ENCODE peak calls at places on chromosomes 12 and 14, in ten cellular contexts. One of them, this sample, is unnamed.

GRCh38 chr14:92696356-92696755 is 52.1 kb downstream of the LGMN start:
- DNase-seq in HFF-Myc: no peak
- DNase-seq in esophagus muscularis mucosa: no peak
- DNase-seq in foreskin fibroblast: no peak
- DNase-seq in endothelial cell of umbilical vein: no peak
- DNase-seq in astrocyte of the spinal cord: no peak
- DNase-seq in GM23338: no peak
- DNase-seq in pancreas: no peak
- DNase-seq in ovary: no peak
- DNase-seq in brain microvascular endothelial cell: no peak
- DNase-seq in this sample: no peak

GRCh38 chr12:10641735-10642500 is 28.5 kb upstream of the MAGOHB start:
- DNase-seq in HFF-Myc: peak
- DNase-seq in esophagus muscularis mucosa: no peak
- DNase-seq in foreskin fibroblast: peak
- DNase-seq in endothelial cell of umbilical vein: peak
- DNase-seq in astrocyte of the spinal cord: peak
- DNase-seq in GM23338: no peak
- DNase-seq in pancreas: no peak
- DNase-seq in ovary: no peak
- DNase-seq in brain microvascular endothelial cell: peak
- DNase-seq in this sample: peak

GRCh38 chr12:14283489-14284144 is 81.9 kb upstream of the ATF7IP start:
- DNase-seq in HFF-Myc: no peak
- DNase-seq in esophagus muscularis mucosa: no peak
- DNase-seq in foreskin fibroblast: no peak
- DNase-seq in endothelial cell of umbilical vein: no peak
- DNase-seq in astrocyte of the spinal cord: no peak
- DNase-seq in GM23338: peak
- DNase-seq in pancreas: no peak
- DNase-seq in ovary: no peak
- DNase-seq in brain microvascular endothelial cell: no peak
- DNase-seq in this sample: no peak

GRCh38 chr12:2536724-2537123 is 258.0 kb upstream of the FKBP4 start:
- DNase-seq in HFF-Myc: no peak
- DNase-seq in esophagus muscularis mucosa: no peak
- DNase-seq in foreskin fibroblast: no peak
- DNase-seq in endothelial cell of umbilical vein: no peak
- DNase-seq in astrocyte of the spinal cord: no peak
- DNase-seq in GM23338: no peak
- DNase-seq in pancreas: no peak
- DNase-seq in ovary: no peak
- DNase-seq in brain microvascular endothelial cell: no peak
- DNase-seq in this sample: no peak

GRCh38 chr14:20662968-20663731 is 21.2 kb upstream of the RNASE4 start:
- DNase-seq in HFF-Myc: peak
- DNase-seq in esophagus muscularis mucosa: peak
- DNase-seq in foreskin fibroblast: peak
- DNase-seq in endothelial cell of umbilical vein: peak
- DNase-seq in astrocyte of the spinal cord: peak
- DNase-seq in GM23338: peak
- DNase-seq in pancreas: peak
- DNase-seq in ovary: peak
- DNase-seq in brain microvascular endothelial cell: peak
- DNase-seq in this sample: peak

GRCh38 chr12:76274699-76275098 is 73.5 kb downstream of the BBS10 start:
- DNase-seq in HFF-Myc: no peak
- DNase-seq in esophagus muscularis mucosa: no peak
- DNase-seq in foreskin fibroblast: no peak
- DNase-seq in endothelial cell of umbilical vein: peak
- DNase-seq in astrocyte of the spinal cord: peak
- DNase-seq in GM23338: no peak
- DNase-seq in pancreas: no peak
- DNase-seq in ovary: no peak
- DNase-seq in brain microvascular endothelial cell: no peak
- DNase-seq in this sample: peak

GRCh38 chr12:2834581-2835491 is at the start of gene NRIP2:
- DNase-seq in HFF-Myc: peak
- DNase-seq in esophagus muscularis mucosa: no peak
- DNase-seq in foreskin fibroblast: peak
- DNase-seq in endothelial cell of umbilical vein: peak
- DNase-seq in astrocyte of the spinal cord: peak
- DNase-seq in GM23338: peak
- DNase-seq in pancreas: no peak
- DNase-seq in ovary: peak
- DNase-seq in brain microvascular endothelial cell: peak
- DNase-seq in this sample: peak

GRCh38 chr14:35406090-35406489 is 1.5 kb upstream of the NFKBIA start:
- DNase-seq in HFF-Myc: no peak
- DNase-seq in esophagus muscularis mucosa: no peak
- DNase-seq in foreskin fibroblast: no peak
- DNase-seq in endothelial cell of umbilical vein: no peak
- DNase-seq in astrocyte of the spinal cord: no peak
- DNase-seq in GM23338: no peak
- DNase-seq in pancreas: no peak
- DNase-seq in ovary: no peak
- DNase-seq in brain microvascular endothelial cell: no peak
- DNase-seq in this sample: no peak

GRCh38 chr12:78951746-78952532 is 87.4 kb downstream of the SYT1 start:
- DNase-seq in HFF-Myc: no peak
- DNase-seq in esophagus muscularis mucosa: no peak
- DNase-seq in foreskin fibroblast: no peak
- DNase-seq in endothelial cell of umbilical vein: peak
- DNase-seq in astrocyte of the spinal cord: peak
- DNase-seq in GM23338: no peak
- DNase-seq in pancreas: no peak
- DNase-seq in ovary: no peak
- DNase-seq in brain microvascular endothelial cell: no peak
- DNase-seq in this sample: peak

GRCh38 chr14:104885031-104885972 is 20.2 kb downstream of the CEP170B start:
- DNase-seq in HFF-Myc: no peak
- DNase-seq in esophagus muscularis mucosa: no peak
- DNase-seq in foreskin fibroblast: no peak
- DNase-seq in endothelial cell of umbilical vein: no peak
- DNase-seq in astrocyte of the spinal cord: no peak
- DNase-seq in GM23338: no peak
- DNase-seq in pancreas: no peak
- DNase-seq in ovary: no peak
- DNase-seq in brain microvascular endothelial cell: no peak
- DNase-seq in this sample: no peak

GRCh38 chr12:99427104-99427503 is 220.4 kb upstream of the GARIN6 start:
- DNase-seq in HFF-Myc: no peak
- DNase-seq in esophagus muscularis mucosa: no peak
- DNase-seq in foreskin fibroblast: no peak
- DNase-seq in endothelial cell of umbilical vein: no peak
- DNase-seq in astrocyte of the spinal cord: no peak
- DNase-seq in GM23338: no peak
- DNase-seq in pancreas: no peak
- DNase-seq in ovary: no peak
- DNase-seq in brain microvascular endothelial cell: no peak
- DNase-seq in this sample: no peak

GRCh38 chr14:69879175-69880047 is at the start of gene SMOC1:
- DNase-seq in HFF-Myc: no peak
- DNase-seq in esophagus muscularis mucosa: no peak
- DNase-seq in foreskin fibroblast: peak
- DNase-seq in endothelial cell of umbilical vein: peak
- DNase-seq in astrocyte of the spinal cord: peak
- DNase-seq in GM23338: peak
- DNase-seq in pancreas: peak
- DNase-seq in ovary: no peak
- DNase-seq in brain microvascular endothelial cell: peak
- DNase-seq in this sample: peak

GRCh38 chr14:83709116-83709515 is 1820.8 kb upstream of the FLRT2 start:
- DNase-seq in HFF-Myc: no peak
- DNase-seq in esophagus muscularis mucosa: no peak
- DNase-seq in foreskin fibroblast: no peak
- DNase-seq in endothelial cell of umbilical vein: peak
- DNase-seq in astrocyte of the spinal cord: no peak
- DNase-seq in GM23338: no peak
- DNase-seq in pancreas: no peak
- DNase-seq in ovary: no peak
- DNase-seq in brain microvascular endothelial cell: no peak
- DNase-seq in this sample: no peak

GRCh38 chr12:131808744-131809371 is 19.3 kb upstream of the MMP17 start:
- DNase-seq in HFF-Myc: no peak
- DNase-seq in esophagus muscularis mucosa: no peak
- DNase-seq in foreskin fibroblast: no peak
- DNase-seq in endothelial cell of umbilical vein: no peak
- DNase-seq in astrocyte of the spinal cord: no peak
- DNase-seq in GM23338: peak
- DNase-seq in pancreas: no peak
- DNase-seq in ovary: no peak
- DNase-seq in brain microvascular endothelial cell: no peak
- DNase-seq in this sample: peak

GRCh38 chr14:105169776-105170655 is 1.4 kb upstream of the JAG2 start:
- DNase-seq in HFF-Myc: no peak
- DNase-seq in esophagus muscularis mucosa: no peak
- DNase-seq in foreskin fibroblast: no peak
- DNase-seq in endothelial cell of umbilical vein: no peak
- DNase-seq in astrocyte of the spinal cord: no peak
- DNase-seq in GM23338: no peak
- DNase-seq in pancreas: no peak
- DNase-seq in ovary: no peak
- DNase-seq in brain microvascular endothelial cell: no peak
- DNase-seq in this sample: no peak

GRCh38 chr12:126247936-126248335 is 1182.7 kb downstream of the AACS start:
- DNase-seq in HFF-Myc: no peak
- DNase-seq in esophagus muscularis mucosa: no peak
- DNase-seq in foreskin fibroblast: no peak
- DNase-seq in endothelial cell of umbilical vein: no peak
- DNase-seq in astrocyte of the spinal cord: peak
- DNase-seq in GM23338: no peak
- DNase-seq in pancreas: no peak
- DNase-seq in ovary: no peak
- DNase-seq in brain microvascular endothelial cell: no peak
- DNase-seq in this sample: no peak

GRCh38 chr14:21525571-21525970 is 575 bp downstream of the SALL2 start:
- DNase-seq in HFF-Myc: no peak
- DNase-seq in esophagus muscularis mucosa: no peak
- DNase-seq in foreskin fibroblast: no peak
- DNase-seq in endothelial cell of umbilical vein: no peak
- DNase-seq in astrocyte of the spinal cord: no peak
- DNase-seq in GM23338: peak
- DNase-seq in pancreas: no peak
- DNase-seq in ovary: peak
- DNase-seq in brain microvascular endothelial cell: peak
- DNase-seq in this sample: no peak

GRCh38 chr12:27824126-27824842 is 44.2 kb upstream of the MANSC4 start:
- DNase-seq in HFF-Myc: no peak
- DNase-seq in esophagus muscularis mucosa: no peak
- DNase-seq in foreskin fibroblast: no peak
- DNase-seq in endothelial cell of umbilical vein: no peak
- DNase-seq in astrocyte of the spinal cord: no peak
- DNase-seq in GM23338: no peak
- DNase-seq in pancreas: no peak
- DNase-seq in ovary: no peak
- DNase-seq in brain microvascular endothelial cell: no peak
- DNase-seq in this sample: no peak

GRCh38 chr14:52266782-52267181 is 716 bp upstream of the PTGDR start:
- DNase-seq in HFF-Myc: no peak
- DNase-seq in esophagus muscularis mucosa: no peak
- DNase-seq in foreskin fibroblast: no peak
- DNase-seq in endothelial cell of umbilical vein: no peak
- DNase-seq in astrocyte of the spinal cord: no peak
- DNase-seq in GM23338: no peak
- DNase-seq in pancreas: no peak
- DNase-seq in ovary: no peak
- DNase-seq in brain microvascular endothelial cell: peak
- DNase-seq in this sample: peak
- H3K4me3 ChIP-seq in HFF-Myc: no peak
- H3K4me3 ChIP-seq in esophagus muscularis mucosa: no peak
- H3K4me3 ChIP-seq in foreskin fibroblast: no peak
- H3K4me3 ChIP-seq in endothelial cell of umbilical vein: no peak
- H3K4me3 ChIP-seq in astrocyte of the spinal cord: no peak
- H3K4me3 ChIP-seq in GM23338: peak
- H3K4me3 ChIP-seq in pancreas: no peak
- H3K4me3 ChIP-seq in ovary: no peak
- H3K4me3 ChIP-seq in brain microvascular endothelial cell: no peak
- H3K4me3 ChIP-seq in this sample: no peak

GRCh38 chr12:119235352-119235751 is 56.6 kb downstream of the HSPB8 start:
- DNase-seq in HFF-Myc: no peak
- DNase-seq in esophagus muscularis mucosa: no peak
- DNase-seq in foreskin fibroblast: no peak
- DNase-seq in endothelial cell of umbilical vein: no peak
- DNase-seq in astrocyte of the spinal cord: no peak
- DNase-seq in GM23338: peak
- DNase-seq in pancreas: no peak
- DNase-seq in ovary: no peak
- DNase-seq in brain microvascular endothelial cell: no peak
- DNase-seq in this sample: no peak
- TF ChIP-seq CTCF in HFF-Myc: no peak
- TF ChIP-seq CTCF in esophagus muscularis mucosa: peak
- TF ChIP-seq CTCF in foreskin fibroblast: no peak
- TF ChIP-seq CTCF in endothelial cell of umbilical vein: no peak
- TF ChIP-seq CTCF in astrocyte of the spinal cord: peak
- TF ChIP-seq CTCF in GM23338: peak
- TF ChIP-seq CTCF in pancreas: no peak
- TF ChIP-seq CTCF in ovary: no peak
- TF ChIP-seq CTCF in brain microvascular endothelial cell: no peak
- TF ChIP-seq CTCF in this sample: peak

DNA sequence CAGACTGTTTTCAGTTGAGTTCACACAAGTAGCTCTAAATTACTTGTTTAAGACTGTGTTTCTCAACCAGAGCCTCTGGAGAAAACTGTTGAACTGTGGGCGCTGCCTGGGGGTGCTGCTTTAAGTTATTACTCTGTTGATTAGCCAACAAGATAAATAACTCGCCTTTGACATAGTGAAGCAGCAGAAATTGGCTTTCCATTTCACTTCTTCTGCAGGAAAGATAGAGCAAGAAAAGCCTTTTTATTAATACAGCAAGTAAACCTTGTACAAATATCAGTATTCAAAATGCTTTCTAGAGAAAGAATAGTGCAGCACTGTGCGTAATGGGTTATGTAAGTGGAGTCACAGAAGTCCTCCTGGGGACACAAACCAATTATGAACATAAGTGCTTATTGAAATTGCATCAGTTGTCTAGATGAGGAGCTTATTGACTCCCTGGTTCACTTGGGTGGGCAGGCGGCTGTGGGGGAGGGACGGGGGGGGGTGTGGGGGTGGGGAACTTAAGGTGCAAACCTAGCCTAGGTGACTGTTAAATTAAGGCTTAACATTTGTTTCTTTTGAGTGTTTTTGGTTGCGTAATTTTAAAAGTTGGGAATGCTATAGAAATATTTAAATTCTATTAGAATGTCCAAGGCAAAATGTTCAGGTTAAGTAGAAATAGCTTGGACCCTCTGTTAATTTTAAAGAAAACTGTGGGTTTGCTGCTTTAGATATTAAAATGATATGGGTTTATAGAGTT is 6.3 kb downstream of the FRS2 start:
- DNase-seq in HFF-Myc: no peak
- DNase-seq in esophagus muscularis mucosa: no peak
- DNase-seq in foreskin fibroblast: no peak
- DNase-seq in endothelial cell of umbilical vein: no peak
- DNase-seq in astrocyte of the spinal cord: no peak
- DNase-seq in GM23338: no peak
- DNase-seq in pancreas: no peak
- DNase-seq in ovary: no peak
- DNase-seq in brain microvascular endothelial cell: no peak
- DNase-seq in this sample: peak
- H3K4me3 ChIP-seq in HFF-Myc: no peak
- H3K4me3 ChIP-seq in esophagus muscularis mucosa: peak
- H3K4me3 ChIP-seq in foreskin fibroblast: no peak
- H3K4me3 ChIP-seq in endothelial cell of umbilical vein: no peak
- H3K4me3 ChIP-seq in astrocyte of the spinal cord: no peak
- H3K4me3 ChIP-seq in GM23338: no peak
- H3K4me3 ChIP-seq in pancreas: no peak
- H3K4me3 ChIP-seq in ovary: no peak
- H3K4me3 ChIP-seq in brain microvascular endothelial cell: no peak
- H3K4me3 ChIP-seq in this sample: no peak

GRCh38 chr12:117363953-117364486 is 2.6 kb upstream of the NOS1 start:
- DNase-seq in HFF-Myc: no peak
- DNase-seq in esophagus muscularis mucosa: no peak
- DNase-seq in foreskin fibroblast: no peak
- DNase-seq in endothelial cell of umbilical vein: no peak
- DNase-seq in astrocyte of the spinal cord: no peak
- DNase-seq in GM23338: peak
- DNase-seq in pancreas: no peak
- DNase-seq in ovary: no peak
- DNase-seq in brain microvascular endothelial cell: no peak
- DNase-seq in this sample: no peak
- TF ChIP-seq CTCF in HFF-Myc: no peak
- TF ChIP-seq CTCF in esophagus muscularis mucosa: no peak
- TF ChIP-seq CTCF in foreskin fibroblast: no peak
- TF ChIP-seq CTCF in endothelial cell of umbilical vein: no peak
- TF ChIP-seq CTCF in astrocyte of the spinal cord: no peak
- TF ChIP-seq CTCF in GM23338: peak
- TF ChIP-seq CTCF in pancreas: no peak
- TF ChIP-seq CTCF in ovary: no peak
- TF ChIP-seq CTCF in brain microvascular endothelial cell: peak
- TF ChIP-seq CTCF in this sample: no peak

This sample was measured in cardiac fibroblast.